ENCODE peak calls at places on chromosomes 4 and X, in six cellular contexts. V is mesendoderm; H is KBM-7; W is NCI-H774; Z is HEK293T; P is activated CD4-positive, alpha-beta T cell treated with anti-CD3 and anti-CD28 coated beads, Interleukin-2, amount 50 U/mL, for 1 hour. O is an unnamed sample.

GRCh38 chrX:154605566-154605965 is 13.5 kb downstream of the CTAG1B start:
- DNase-seq in P (no peak), W (no peak), Z (no peak), H (no peak), V (no peak), O (no peak)

GRCh38 chr4:157172011-157172410 is 48.5 kb upstream of the GRIA2 start:
- DNase-seq in H (no peak), W (no peak), V (peak), P (no peak), Z (no peak), O (no peak)

GRCh38 chr4:168907119-168907698 is 102.8 kb downstream of the CBR4 start:
- DNase-seq in H (no peak), Z (no peak), P (no peak), V (no peak), W (no peak), O (no peak)

GRCh38 chr4:107991945-107992625 is 2.4 kb downstream of the HADH start:
- DNase-seq in H (no peak), Z (no peak), V (no peak), W (no peak), P (no peak), O (no peak)

GRCh38 chr4:140330311-140330900 is 43.0 kb upstream of the SCOC start:
- DNase-seq in Z (peak), H (peak), V (peak), W (no peak), P (no peak), O (no peak)

GRCh38 chr4:139367421-139368090 is 65.3 kb upstream of the NDUFC1 start:
- DNase-seq in Z (no peak), H (no peak), W (no peak), P (no peak), V (no peak), O (no peak)

GRCh38 chrX:13415551-13415950 is 95.7 kb upstream of the ATXN3L start:
- DNase-seq in P (no peak), Z (no peak), H (no peak), V (peak), W (no peak), O (no peak)

GRCh38 chr4:87557348-87557747 is 28.2 kb upstream of the SPARCL1 start:
- DNase-seq in H (no peak), Z (no peak), V (no peak), W (no peak), P (no peak), O (no peak)

GRCh38 chrX:132071260-132071659 is 48.2 kb downstream of the STK26 start:
- DNase-seq in W (no peak), P (no peak), Z (peak), V (no peak), H (peak), O (no peak)

GRCh38 chrX:11137543-11138139 is 26.5 kb downstream of the HCCS start:
- DNase-seq in Z (no peak), P (no peak), H (peak), W (no peak), V (peak), O (peak)

GRCh38 chr4:139453371-139454110 is 380 bp upstream of the RAB33B start:
- DNase-seq in H (peak), V (peak), P (peak), W (peak), Z (peak), O (peak)

GRCh38 chr4:37464373-37464772 is 219.8 kb downstream of the NWD2 start:
- DNase-seq in P (no peak), H (no peak), V (no peak), Z (no peak), W (no peak), O (no peak)

GRCh38 chr4:15870921-15871664 is 67.4 kb downstream of the FGFBP1 start:
- DNase-seq in P (no peak), H (no peak), V (no peak), Z (no peak), W (no peak), O (no peak)

GRCh38 chr4:145732895-145733880 is 53.2 kb downstream of the C4orf51 start:
- DNase-seq in P (peak), W (peak), V (peak), Z (peak), H (peak), O (peak)

GRCh38 chrX:154373340-154374306 is 811 bp downstream of the FLNA start:
- DNase-seq in W (peak), P (peak), H (peak), Z (peak), V (peak), O (peak)

GRCh38 chr4:124262211-124263179 is 450.0 kb downstream of the ANKRD50 start:
- DNase-seq in V (peak), Z (peak), W (peak), P (peak), H (peak), O (peak)

GRCh38 chr4:98601719-98602118 is 56.7 kb downstream of the TSPAN5 start:
- DNase-seq in V (no peak), P (no peak), H (no peak), Z (no peak), W (no peak), O (no peak)

GRCh38 chr4:47532658-47533057 is 47.6 kb downstream of the ATP10D start:
- DNase-seq in H (no peak), P (no peak), V (no peak), W (no peak), Z (no peak), O (no peak)

GRCh38 chrX:19658030-19658429 is 142.7 kb upstream of the MAP3K15 start:
- DNase-seq in V (peak), H (no peak), Z (no peak), P (no peak), W (no peak), O (no peak)

GRCh38 chrX:100445593-100445992 is 35.5 kb upstream of the PCDH19 start:
- DNase-seq in V (no peak), P (no peak), H (no peak), Z (no peak), W (no peak), O (no peak)

O was measured in NCI-H2227 treated with DMSO at 0.1 percent for 48 hours.